ENCODE peak calls at places on chromosomes 13 and 19, in eight cellular contexts. M is T-helper 17 cell; H is tibial nerve; W is CD8-positive, alpha-beta memory T cell; Z is stimulated activated CD8-positive, alpha-beta memory T cell treated with anti-CD3 and anti-CD28 coated beads, Interleukin-4, amount 100 ng/mL, for 24 hours; N is neural progenitor cell; Q is fibroblast of the conjunctiva; D is KBM-7. X is an unnamed sample.

GRCh38 chr19:35902870-35903475 is 644 bp downstream of the HCST start:
- DNase-seq in H (no peak), M (no peak), Z (no peak), Q (no peak), W (no peak), N (no peak), D (no peak), X (no peak)

GRCh38 chr13:30340367-30341184 is 33.2 kb upstream of the KATNAL1 start:
- DNase-seq in H (peak), N (no peak), D (peak), Q (peak), Z (no peak), W (no peak), M (no peak), X (no peak)

GRCh38 chr19:27821418-27822018 is 1391.4 kb downstream of the UQCRFS1 start:
- DNase-seq in N (no peak), D (no peak), Q (no peak), W (no peak), H (no peak), Z (no peak), M (no peak), X (no peak)

GRCh38 chr13:22000191-22000590 is 329.3 kb downstream of the FGF9 start:
- DNase-seq in W (no peak), Q (no peak), M (no peak), D (no peak), Z (no peak), N (no peak), H (peak), X (no peak)

GRCh38 chr13:38325426-38325825 is 24.2 kb upstream of the UFM1 start:
- DNase-seq in M (no peak), N (no peak), W (no peak), Q (no peak), D (no peak), Z (no peak), H (no peak), X (no peak)

GRCh38 chr13:20219585-20219984 is 12.5 kb downstream of the GJB6 start:
- DNase-seq in W (no peak), H (no peak), D (peak), N (no peak), Q (no peak), M (no peak), Z (no peak), X (no peak)

GRCh38 chr13:98482476-98483444 is 94.1 kb downstream of the STK24 start:
- DNase-seq in M (no peak), Z (no peak), Q (no peak), N (peak), W (no peak), H (peak), D (no peak), X (no peak)

GRCh38 chr19:31351212-31352193 is 2.3 kb upstream of the TSHZ3 start:
- DNase-seq in H (no peak), Q (no peak), W (no peak), Z (no peak), M (no peak), D (no peak), N (peak), X (no peak)

GRCh38 chr19:13935765-13936486 is 2.3 kb downstream of the PODNL1 start:
- DNase-seq in H (no peak), Z (no peak), M (no peak), Q (no peak), N (peak), D (peak), W (no peak), X (no peak)

GRCh38 chr13:111359930-111360329 is 39.5 kb downstream of the TEX29 start:
- DNase-seq in Z (no peak), W (no peak), D (no peak), N (no peak), H (no peak), M (no peak), Q (no peak), X (no peak)

GRCh38 chr13:41156611-41157010 is 24.0 kb upstream of the KBTBD6 start:
- DNase-seq in M (no peak), N (no peak), Q (no peak), Z (no peak), H (no peak), D (no peak), W (no peak), X (no peak)